ENCODE peak calls at places on chromosomes 1 and 21, in four cellular contexts. P, K, O and R are unnamed samples.

GRCh38 chr21:37240978-37241377 is 26.2 kb downstream of the VPS26C start:
- DNase-seq in K (no peak), O (no peak), P (no peak), R (no peak)

GRCh38 chr1:29728703-29729102 is 492.4 kb downstream of the PTPRU start:
- DNase-seq in K (no peak), P (no peak), O (no peak), R (no peak)

GRCh38 chr1:225627304-225627947 is 25.5 kb downstream of the ENAH start:
- DNase-seq in K (no peak), O (no peak), P (peak; percentile 45), R (no peak)

GRCh38 chr1:118253310-118253903 is 68.4 kb upstream of the SPAG17 start:
- DNase-seq in K (no peak), P (no peak), O (no peak), R (no peak)

GRCh38 chr21:34513109-34513675 is 1.2 kb upstream of the KCNE1 start:
- DNase-seq in K (no peak), P (no peak), O (no peak), R (peak; percentile 84)

GRCh38 chr1:12594966-12595838 is 22.8 kb downstream of the DHRS3 start:
- DNase-seq in P (peak; percentile 90), O (no peak), K (no peak), R (no peak)

GRCh38 chr1:205538211-205538840 is 33.9 kb downstream of the CDK18 start:
- DNase-seq in P (no peak), K (no peak), O (no peak), R (no peak)

GRCh38 chr1:47210666-47211065 is 20.8 kb upstream of the PDZK1IP1 start:
- DNase-seq in K (no peak), P (no peak), O (no peak), R (no peak)

GRCh38 chr1:186420311-186420710 is 40.6 kb downstream of the PDC start:
- DNase-seq in O (no peak), K (no peak), P (no peak), R (no peak)

GRCh38 chr1:155078496-155079209 is at the start of gene EFNA3:
- DNase-seq in K (no peak), O (no peak), P (peak; percentile 98), R (no peak)

GRCh38 chr1:195053478-195053877 is 1554.8 kb downstream of the KCNT2 start:
- DNase-seq in P (no peak), K (no peak), O (no peak), R (no peak)

GRCh38 chr1:229258851-229259110 is 12.1 kb upstream of the RAB4A start:
- DNase-seq in O (no peak), K (no peak), P (no peak), R (no peak)

GRCh38 chr1:218312509-218312908 is 27.4 kb downstream of the RRP15 start:
- DNase-seq in K (no peak), P (no peak), O (no peak), R (no peak)

DNA sequence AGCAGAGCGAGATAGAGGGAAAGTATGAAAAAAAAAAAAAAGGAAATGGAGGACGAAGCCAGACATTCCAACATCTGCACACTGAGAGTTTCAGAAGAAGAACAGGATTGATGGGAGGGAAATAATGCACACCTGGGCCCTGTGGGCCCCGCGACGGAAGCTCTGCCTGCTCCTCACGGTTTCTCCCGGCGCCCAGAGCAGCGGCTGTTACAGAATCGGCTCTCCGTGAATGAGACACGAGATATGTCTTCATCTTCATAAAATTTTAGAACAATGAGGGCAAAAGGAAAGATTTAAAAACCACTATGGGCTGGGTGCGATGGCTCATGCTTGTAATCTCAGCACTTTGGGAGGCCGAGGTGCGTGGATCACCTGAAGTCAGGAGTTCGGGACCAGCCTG is 9.9 kb upstream of the LRRC3 start:
- DNase-seq in K (no peak), O (no peak), P (no peak), R (no peak)
- TF ChIP-seq GABPA in K (no peak), O (no peak), P (no peak), R (no peak)

DNA sequence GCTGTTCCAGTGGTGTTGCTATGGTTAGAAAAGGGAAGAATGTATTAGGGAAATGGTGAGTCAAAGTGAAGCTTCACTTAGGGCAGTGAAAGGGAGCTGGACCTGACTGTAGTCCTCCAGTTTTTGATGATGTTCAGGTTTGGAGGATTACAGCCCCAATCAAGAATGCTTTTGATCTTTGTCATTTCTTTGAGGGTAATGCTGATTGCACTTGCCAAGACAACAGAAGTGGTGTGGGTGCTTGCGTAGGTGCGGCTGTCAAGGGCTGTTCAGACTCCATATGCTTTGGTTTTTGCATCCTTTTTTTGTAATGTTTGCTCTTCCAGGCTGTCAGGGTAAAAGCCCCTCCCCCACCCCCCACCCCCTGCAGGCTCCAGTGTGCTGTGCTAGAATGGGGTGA is 38.9 kb downstream of the HHAT start:
- DNase-seq in K (no peak), P (no peak), O (no peak), R (no peak)
- H3K27ac ChIP-seq in K (no peak overlapping the region), P (no peak overlapping the region), O (no peak overlapping the region), R (no peak overlapping the region)

GRCh38 chr1:201791051-201791774 is 37.7 kb upstream of the IPO9 start:
- DNase-seq in P (no peak), K (no peak), O (no peak), R (no peak)

GRCh38 chr1:201786824-201787223 is 42.1 kb upstream of the IPO9 start:
- DNase-seq in O (no peak), K (no peak), P (no peak), R (no peak)

GRCh38 chr1:201790261-201790660 is 38.7 kb upstream of the IPO9 start:
- DNase-seq in O (no peak), P (no peak), K (no peak), R (no peak)

GRCh38 chr1:201789245-201789644 is 39.7 kb upstream of the IPO9 start:
- DNase-seq in O (no peak), P (no peak), K (no peak), R (no peak)

GRCh38 chr1:201788296-201788695 is 40.7 kb upstream of the IPO9 start:
- DNase-seq in K (no peak), O (no peak), P (no peak), R (no peak)
- TF ChIP-seq POLR2AphosphoS5 in K (no peak), O (no peak), P (no peak), R (no peak)

GRCh38 chr1:159889202-159889601 is 10.8 kb downstream of the CFAP45 start:
- DNase-seq in P (no peak), O (no peak), K (no peak), R (no peak)

GRCh38 chr1:159892944-159893343 is 7.0 kb downstream of the CFAP45 start:
- DNase-seq in K (no peak), O (no peak), P (no peak), R (no peak)

GRCh38 chr1:159884296-159884695 is 15.7 kb downstream of the CFAP45 start:
- DNase-seq in K (no peak), P (no peak), O (no peak), R (no peak)

GRCh38 chr1:159891275-159892157 is 8.4 kb downstream of the CFAP45 start:
- DNase-seq in K (peak; percentile 83), P (peak; percentile 87), O (peak; percentile 66), R (peak; percentile 81)

DNA sequence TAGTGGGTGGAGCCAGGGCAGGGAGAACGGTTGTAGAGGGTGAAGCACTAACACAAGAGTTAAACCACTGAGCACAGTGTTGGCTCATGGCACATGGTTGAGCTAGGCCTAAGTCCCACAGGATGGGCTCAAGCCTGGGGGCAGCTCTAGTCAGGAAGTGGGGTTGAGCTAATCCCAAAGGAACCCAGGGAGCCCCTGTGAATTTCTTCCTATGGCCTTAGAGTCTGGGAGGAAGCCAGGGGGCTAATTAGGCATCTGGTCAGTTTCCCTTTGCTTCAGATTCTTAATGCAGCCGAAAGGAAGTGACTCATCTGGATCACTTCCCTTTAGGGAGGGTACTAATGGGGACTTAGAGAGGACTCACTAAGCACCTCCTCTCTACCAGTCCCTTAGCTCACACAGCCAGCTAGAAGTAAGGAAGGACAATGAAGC is 10.1 kb downstream of the CFAP45 start:
- DNase-seq in O (no peak), K (peak; percentile 67), P (peak; percentile 39), R (peak; percentile 83)
- TF ChIP-seq GABPA in O (no peak), K (peak; percentile 53), P (peak; percentile 47), R (no peak)

GRCh38 chr1:9427388-9427787 is 111.9 kb upstream of the SLC25A33 start:
- DNase-seq in P (no peak), O (no peak), K (no peak), R (no peak)
- H3K27ac ChIP-seq in P (no peak overlapping the region), O (no peak overlapping the region), K (no peak overlapping the region), R (no peak overlapping the region)

DNA sequence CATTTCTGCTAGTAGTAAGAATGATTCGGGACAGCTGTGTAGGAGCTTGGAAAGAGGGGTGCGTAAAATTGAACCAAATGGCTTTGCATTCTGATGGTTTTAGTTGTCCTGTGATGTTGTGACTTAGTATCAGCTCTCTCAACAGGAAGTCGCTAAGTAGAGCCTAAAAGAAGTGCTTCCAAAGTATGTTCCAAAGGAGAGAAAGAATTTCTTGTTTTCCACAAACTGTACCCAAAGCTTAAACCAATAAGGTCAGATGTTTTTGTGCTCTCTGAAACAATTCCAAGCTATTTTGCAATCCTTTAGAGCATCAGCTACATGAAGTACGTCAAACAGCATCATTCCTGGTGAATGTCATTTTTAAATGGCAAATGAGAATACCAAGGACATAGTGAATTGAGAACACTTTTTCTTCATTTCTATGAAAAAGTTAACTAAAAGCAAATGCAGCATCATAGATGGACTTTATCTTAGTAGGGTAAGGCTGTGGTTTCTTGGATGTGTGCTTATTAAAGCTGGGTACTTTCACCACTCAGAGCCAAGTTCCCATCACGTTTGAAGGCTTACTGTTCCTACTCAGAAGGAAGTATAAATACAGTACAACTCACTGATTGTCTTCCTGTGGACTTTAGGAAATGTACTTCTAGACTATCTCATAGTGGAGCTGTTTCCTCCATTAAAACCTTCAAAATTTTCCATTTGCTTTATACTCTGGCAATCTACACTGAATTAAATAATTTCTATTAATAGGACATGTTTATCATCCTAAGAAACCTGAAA is 148.6 kb downstream of the C1orf21 start:
- DNase-seq in K (no peak), O (no peak), P (no peak), R (no peak)
- TF ChIP-seq POLR2AphosphoS5 in K (no peak), O (no peak), P (no peak), R (no peak)

DNA sequence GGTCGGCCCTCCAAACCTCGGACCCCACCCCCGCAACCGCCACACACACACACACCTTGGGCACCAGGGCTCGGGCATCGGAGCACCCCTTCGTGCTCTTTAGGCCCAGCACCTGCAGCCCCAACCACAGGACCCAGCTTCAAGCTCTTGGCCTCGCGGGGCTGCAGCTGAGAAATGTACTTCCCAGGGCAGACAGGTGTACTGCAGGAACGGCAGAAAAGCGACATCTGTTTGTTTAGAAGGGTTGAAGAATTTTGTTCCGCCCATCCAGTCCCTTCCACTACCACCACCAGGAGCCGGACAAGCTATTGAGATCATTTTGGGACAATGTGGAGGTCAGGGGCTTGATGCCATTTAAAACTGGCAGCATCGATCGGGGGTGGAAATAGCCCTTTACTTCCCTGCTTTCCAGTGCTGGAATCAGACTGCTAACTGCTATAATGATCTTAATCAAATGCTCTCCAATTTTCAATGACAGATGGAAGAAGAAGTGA is 1.7 kb downstream of the SERTAD4 start:
- DNase-seq in O (no peak), K (no peak), P (no peak), R (no peak)
- TF ChIP-seq GABPA in O (no peak), K (no peak), P (no peak), R (no peak)

GRCh38 chr1:66317156-66317543 is 216.8 kb upstream of the SGIP1 start:
- DNase-seq in O (no peak), K (no peak), P (no peak), R (no peak)

GRCh38 chr1:66315675-66316074 is 218.3 kb upstream of the SGIP1 start:
- DNase-seq in P (no peak), O (no peak), K (no peak), R (no peak)

GRCh38 chr1:66320231-66320630 is 213.7 kb upstream of the SGIP1 start:
- DNase-seq in K (no peak), P (no peak), O (no peak), R (no peak)

GRCh38 chr1:66313446-66313845 is 220.5 kb upstream of the SGIP1 start:
- DNase-seq in O (no peak), P (no peak), K (no peak), R (no peak)

GRCh38 chr1:66316464-66317155 is 217.3 kb upstream of the SGIP1 start:
- DNase-seq in P (no peak), K (no peak), O (no peak), R (no peak)
- H3K27ac ChIP-seq in P (no peak overlapping the region), K (no peak overlapping the region), O (no peak overlapping the region), R (no peak overlapping the region)